ENCODE peak calls at places on chromosomes 7 and 10, in six cellular contexts. M is GM12878, Z is GM12892, T is H1, J is K562, H is HepG2. Y is an unnamed sample.

GRCh38 chr10:24669285-24669861 is 54.3 kb downstream of the ARHGAP21 start:
- DNase-seq in T (no peak), M (no peak), Z (no peak), H (no peak), J (no peak), Y (no peak)

GRCh38 chr10:9766762-9767161 is 1250.9 kb upstream of the CELF2 start:
- DNase-seq in J (no peak), T (no peak), M (no peak), H (no peak), Z (no peak), Y (no peak)

GRCh38 chr7:22481726-22482125 is 18.3 kb downstream of the STEAP1B start:
- DNase-seq in J (no peak), M (peak), Z (no peak), H (no peak), T (no peak), Y (no peak)

GRCh38 chr7:4934419-4935025 is 24.5 kb downstream of the MMD2 start:
- DNase-seq in Z (no peak), T (no peak), J (no peak), M (no peak), H (no peak), Y (no peak)

GRCh38 chr7:113810108-113810748 is 108.6 kb downstream of the PPP1R3A start:
- DNase-seq in H (no peak), T (no peak), J (no peak), Z (no peak), M (no peak), Y (no peak)

GRCh38 chr10:25483999-25484398 is 309.2 kb downstream of the GPR158 start:
- DNase-seq in H (no peak), J (no peak), T (no peak), M (no peak), Z (no peak), Y (no peak)

GRCh38 chr10:43930777-43931176 is 282.1 kb upstream of the ZNF32 start:
- DNase-seq in M (no peak), T (no peak), J (no peak), H (no peak), Z (no peak), Y (no peak)

GRCh38 chr10:6185039-6185716 is 17.6 kb upstream of the PFKFB3 start:
- DNase-seq in J (no peak), Z (no peak), H (no peak), M (no peak), T (no peak), Y (no peak)

GRCh38 chr10:129872001-129872400 is 92.1 kb downstream of the EBF3 start:
- DNase-seq in T (no peak), H (no peak), J (no peak), M (no peak), Z (no peak), Y (no peak)

GRCh38 chr10:96695366-96695765 is 24.9 kb downstream of the PIK3AP1 start:
- DNase-seq in Z (no peak), J (no peak), H (no peak), T (no peak), M (no peak), Y (no peak)

GRCh38 chr10:126294451-126294850 is 93.8 kb downstream of the ADAM12 start:
- DNase-seq in H (no peak), J (no peak), T (no peak), M (no peak), Z (no peak), Y (no peak)

GRCh38 chr10:114682121-114682520 is 24.0 kb upstream of the ABLIM1 start:
- DNase-seq in M (no peak), J (no peak), T (no peak), H (no peak), Z (no peak), Y (no peak)

GRCh38 chr7:33706666-33707194 is 198.6 kb upstream of the BMPER start:
- DNase-seq in M (no peak), H (no peak), J (no peak), Z (no peak), T (no peak), Y (no peak)

GRCh38 chr10:100504101-100504500 is 15.6 kb downstream of the SEC31B start:
- DNase-seq in M (no peak), Z (no peak), H (peak), J (no peak), T (no peak), Y (no peak)

GRCh38 chr7:1516586-1517251 is 12.5 kb upstream of the INTS1 start:
- DNase-seq in Z (no peak), H (no peak), J (no peak), M (no peak), T (no peak), Y (no peak)

GRCh38 chr7:72042855-72043254 is 369.3 kb downstream of the CALN1 start:
- DNase-seq in M (no peak), H (no peak), Z (no peak), J (no peak), T (no peak), Y (no peak)

GRCh38 chr7:26638140-26638539 is 226.2 kb downstream of the SKAP2 start:
- DNase-seq in M (no peak), T (no peak), J (no peak), Z (no peak), H (no peak), Y (no peak)

GRCh38 chr7:116810267-116811116 is 51.9 kb upstream of the CAPZA2 start:
- DNase-seq in T (no peak), Z (no peak), M (no peak), J (no peak), H (peak), Y (no peak)

GRCh38 chr7:99404235-99404976 is 4.0 kb downstream of the PDAP1 start:
- DNase-seq in T (no peak), J (no peak), H (no peak), M (no peak), Z (no peak), Y (no peak)

GRCh38 chr7:75611557-75612178 is 119.5 kb downstream of the SPDYE5 start:
- DNase-seq in H (peak), M (no peak), Z (no peak), T (no peak), J (no peak), Y (no peak)

GRCh38 chr7:97145068-97145467 is 27.6 kb downstream of the SDHAF3 start:
- DNase-seq in J (no peak), H (peak), T (no peak), M (no peak), Z (no peak), Y (no peak)

GRCh38 chr7:19932549-19933249 is 159.3 kb upstream of the TMEM196 start:
- DNase-seq in Z (no peak), M (no peak), H (no peak), J (no peak), T (no peak), Y (no peak)

GRCh38 chr10:127992376-127992775 is 85.5 kb downstream of the PTPRE start:
- DNase-seq in T (no peak), J (no peak), Z (no peak), H (no peak), M (no peak), Y (no peak)

GRCh38 chr10:105679781-105680180 is 1038.7 kb downstream of the SORCS3 start:
- DNase-seq in M (no peak), T (no peak), H (no peak), J (no peak), Z (no peak), Y (no peak)

GRCh38 chr10:69337312-69338132 is 59.2 kb downstream of the HK1 start:
- DNase-seq in Z (no peak), H (no peak), J (no peak), T (no peak), M (no peak), Y (no peak)

GRCh38 chr10:85612378-85612775 is 754.2 kb downstream of the GRID1 start:
- DNase-seq in J (no peak), M (peak), T (no peak), Z (no peak), H (no peak), Y (peak)

GRCh38 chr10:49255883-49256282 is 43.1 kb upstream of the C10orf71 start:
- DNase-seq in Z (no peak), M (no peak), H (no peak), T (no peak), J (no peak), Y (no peak)

GRCh38 chr7:42624471-42624870 is 287.4 kb downstream of the C7orf25 start:
- DNase-seq in M (no peak), J (no peak), T (no peak), H (no peak), Z (no peak), Y (no peak)

GRCh38 chr10:30804478-30805055 is 175.0 kb upstream of the LYZL2 start:
- DNase-seq in M (no peak), Z (no peak), J (no peak), H (no peak), T (no peak), Y (no peak)

GRCh38 chr10:61608255-61609040 is 54.3 kb upstream of the CABCOCO1 start:
- DNase-seq in H (no peak), J (no peak), T (no peak), M (no peak), Z (no peak), Y (no peak)

GRCh38 chr10:112950714-112951348 is 784 bp downstream of the TCF7L2 start:
- DNase-seq in J (peak), H (no peak), T (no peak), Z (no peak), M (no peak), Y (no peak)

GRCh38 chr7:55187701-55188491 is 169.1 kb downstream of the EGFR start:
- DNase-seq in T (no peak), J (no peak), Z (no peak), H (peak), M (no peak), Y (no peak)
- TF ChIP-seq TAF1 in T (no peak), J (no peak), Z (no peak), H (no peak), M (no peak), Y (no peak)

DNA sequence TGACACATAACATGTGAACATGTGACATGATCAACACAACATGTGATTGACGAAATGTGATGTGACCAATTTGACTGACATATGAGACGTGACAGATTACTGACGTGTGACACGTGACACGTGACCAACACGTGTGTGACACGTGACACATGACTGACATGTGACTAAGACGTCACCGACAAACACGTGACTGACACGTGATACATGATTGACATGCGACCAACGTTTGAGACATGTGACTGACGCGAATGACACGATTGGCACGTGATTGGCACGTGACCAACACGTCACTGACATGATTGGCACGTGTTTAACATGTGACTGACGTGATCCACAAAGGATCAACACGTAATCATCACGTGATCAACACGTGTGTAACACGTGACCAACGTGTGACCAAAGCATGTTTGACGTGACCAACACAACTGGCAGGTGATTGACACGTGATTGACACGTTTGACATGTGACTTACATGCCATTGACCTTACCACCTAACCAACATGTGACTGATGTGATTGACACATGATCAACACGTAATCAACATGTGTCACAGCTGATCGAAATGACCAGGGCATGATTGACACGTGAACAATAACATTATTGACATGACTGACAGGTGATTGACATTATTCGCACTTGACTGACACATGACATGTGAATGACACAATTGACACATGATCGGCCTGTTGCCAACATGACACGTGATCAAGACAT is 23.7 kb downstream of the CRPPA start:
- DNase-seq in J (no peak), Z (no peak), T (no peak), M (no peak), H (no peak), Y (no peak)
- TF ChIP-seq POLR2A in J (no peak), Z (no peak), T (no peak), M (no peak), H (no peak), Y (no peak)

DNA sequence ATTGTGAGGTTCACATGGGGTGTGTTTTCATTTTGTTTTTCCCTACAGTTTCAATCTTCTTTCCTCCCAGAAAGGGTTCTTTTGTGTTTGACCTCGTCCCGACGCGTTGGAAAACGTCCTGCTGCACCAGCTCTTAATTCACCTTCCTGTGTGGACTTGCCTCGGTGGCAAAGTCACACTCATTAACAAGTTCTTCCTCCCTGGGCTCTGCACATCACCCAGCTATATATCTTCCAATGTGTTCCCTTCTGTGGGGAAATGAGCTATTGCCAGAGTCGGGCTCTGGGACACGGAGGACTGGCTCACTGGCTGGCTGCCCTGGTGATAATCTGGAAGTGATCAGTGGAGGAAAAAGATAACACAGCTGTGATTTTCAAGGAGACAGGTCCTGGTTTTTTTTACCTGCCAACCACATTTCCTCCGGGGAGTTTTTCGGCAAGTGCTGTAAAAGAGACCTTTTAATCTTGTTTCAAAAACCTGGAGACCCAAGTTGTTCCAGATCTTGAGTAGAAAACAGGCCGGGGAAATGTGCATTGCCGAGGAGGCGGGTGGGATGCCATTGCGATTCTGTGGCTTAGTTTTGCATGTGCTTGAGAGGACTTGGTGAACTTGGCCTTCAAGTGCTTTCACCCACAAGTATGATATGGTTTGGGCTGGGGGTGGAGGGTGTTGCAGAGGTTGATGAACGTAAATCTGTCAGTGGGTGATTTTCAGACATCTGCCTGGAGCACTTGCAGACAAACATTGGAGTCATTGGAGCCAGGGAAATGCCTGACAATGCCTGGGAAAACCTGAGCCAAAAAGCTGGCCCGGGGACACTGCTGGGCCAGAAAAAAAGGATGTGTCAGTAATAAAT is 96.5 kb upstream of the CREB5 start:
- DNase-seq in H (no peak), Z (no peak), M (no peak), J (no peak), T (no peak), Y (no peak)
- TF ChIP-seq TAF1 in H (no peak), Z (no peak), M (no peak), J (no peak), T (no peak), Y (no peak)

GRCh38 chr10:104353325-104354048 is at the start of gene CFAP58:
- DNase-seq in Z (peak), M (peak), J (peak), H (peak), T (peak), Y (no peak)
- TF ChIP-seq POLR2A in Z (no peak), M (no peak), J (peak), H (no peak), T (no peak), Y (no peak)

GRCh38 chr10:110003524-110003885 is 4.3 kb upstream of the ADD3 start:
- DNase-seq in T (no peak), J (no peak), M (no peak), Z (no peak), H (no peak), Y (no peak)
- TF ChIP-seq TAF1 in T (no peak), J (no peak), M (no peak), Z (no peak), H (no peak), Y (no peak)

DNA sequence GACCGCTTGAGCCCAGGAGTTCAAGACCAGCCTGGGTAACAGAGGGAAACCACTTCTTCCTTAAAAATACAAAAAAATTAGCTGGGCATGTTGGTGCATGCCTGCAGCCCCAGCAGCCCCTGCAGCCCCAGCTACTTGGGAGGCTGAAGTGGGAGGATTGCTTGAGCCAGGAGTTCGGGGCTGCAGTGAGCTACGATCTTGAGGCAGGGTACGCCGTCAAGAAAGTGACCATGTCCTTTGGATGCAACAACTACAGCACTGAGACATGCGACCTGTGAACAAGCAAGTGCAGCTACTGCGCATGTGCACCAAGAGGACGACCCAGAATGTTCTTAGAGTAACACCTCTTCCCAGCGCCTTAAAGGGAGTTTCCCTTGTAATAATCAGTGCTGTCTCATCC is 66.6 kb upstream of the ZNF479 start:
- DNase-seq in T (no peak), M (no peak), Z (no peak), J (no peak), H (no peak), Y (no peak)
- TF ChIP-seq POLR2A in T (no peak), M (no peak), Z (no peak), J (no peak), H (no peak), Y (no peak)

GRCh38 chr7:6035686-6036085 is 4.5 kb downstream of the ANKRD61 start:
- DNase-seq in M (no peak), Z (no peak), T (no peak), H (no peak), J (no peak), Y (no peak)

GRCh38 chr7:6031567-6031966 is 391 bp downstream of the ANKRD61 start:
- DNase-seq in J (no peak), M (no peak), T (no peak), H (no peak), Z (no peak), Y (no peak)

GRCh38 chr7:6032167-6032566 is 991 bp downstream of the ANKRD61 start:
- DNase-seq in J (peak), H (no peak), T (no peak), Z (no peak), M (no peak), Y (no peak)

GRCh38 chr7:6030988-6031387 is at the start of gene ANKRD61:
- DNase-seq in J (no peak), H (no peak), T (no peak), Z (no peak), M (no peak), Y (no peak)

GRCh38 chr7:6035165-6035564 is 4.0 kb downstream of the ANKRD61 start:
- DNase-seq in T (no peak), H (no peak), J (no peak), Z (no peak), M (no peak), Y (no peak)
- TF ChIP-seq TAF1 in T (no peak), H (no peak), J (no peak), Z (no peak), M (no peak), Y (no peak)

DNA sequence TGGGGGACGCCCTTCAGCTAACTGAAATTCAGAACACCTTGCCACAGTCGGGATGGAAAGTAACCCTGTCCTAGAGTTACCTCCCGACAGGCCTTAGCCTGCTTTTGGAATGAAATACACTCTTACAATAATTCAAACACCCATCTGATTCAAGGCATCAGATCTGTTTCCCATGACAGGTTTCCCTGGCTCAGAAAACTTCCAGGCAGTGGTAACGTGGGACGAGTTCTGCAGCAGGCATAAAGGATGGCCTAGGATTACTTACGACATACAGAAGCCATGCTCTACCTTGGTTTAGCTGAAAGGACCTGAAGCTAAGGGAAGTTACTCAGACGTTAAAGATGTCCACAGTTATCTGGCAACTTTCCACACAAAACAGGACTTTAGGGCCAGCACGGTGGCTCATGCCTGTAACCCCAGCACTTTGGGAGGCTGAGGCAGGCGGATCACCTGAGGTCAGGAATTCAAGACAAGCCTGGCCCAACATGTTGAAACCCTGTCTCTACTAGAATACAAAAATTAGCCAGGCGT is 5.0 kb downstream of the PAXIP1 start:
- DNase-seq in T (no peak), Z (no peak), M (no peak), J (no peak), H (no peak), Y (no peak)
- TF ChIP-seq POLR2A in T (no peak), Z (no peak), M (no peak), J (no peak), H (no peak), Y (no peak)

Y was measured in GM12891.